ENCODE peak calls at places on chromosomes 2 and 18, in six cellular contexts. One of them, this sample, is unnamed.

GRCh38 chr18:3177902-3178687 is 41.7 kb downstream of the MYOM1 start:
- DNase-seq in neural crest cell: no peak
- DNase-seq in WERI-Rb-1: no peak
- DNase-seq in fibroblast of lung: peak
- DNase-seq in fibroblast of mammary gland: no peak
- DNase-seq in cardiac muscle cell: peak
- DNase-seq in this sample: peak

GRCh38 chr2:48145845-48146452 is 239.7 kb upstream of the FBXO11 start:
- DNase-seq in fibroblast of lung: peak
- DNase-seq in WERI-Rb-1: no peak
- DNase-seq in fibroblast of mammary gland: no peak
- DNase-seq in cardiac muscle cell: peak
- DNase-seq in neural crest cell: no peak
- DNase-seq in this sample: no peak

GRCh38 chr2:98487806-98488189 is 43.1 kb downstream of the INPP4A start:
- DNase-seq in WERI-Rb-1: peak
- DNase-seq in cardiac muscle cell: peak
- DNase-seq in fibroblast of mammary gland: peak
- DNase-seq in neural crest cell: no peak
- DNase-seq in fibroblast of lung: peak
- DNase-seq in this sample: peak

GRCh38 chr2:100071350-100072043 is 70.9 kb downstream of the AFF3 start:
- DNase-seq in WERI-Rb-1: no peak
- DNase-seq in fibroblast of lung: no peak
- DNase-seq in neural crest cell: no peak
- DNase-seq in fibroblast of mammary gland: no peak
- DNase-seq in cardiac muscle cell: no peak
- DNase-seq in this sample: no peak

GRCh38 chr2:88671786-88672427 is 19.6 kb upstream of the RPIA start:
- DNase-seq in cardiac muscle cell: peak
- DNase-seq in fibroblast of mammary gland: peak
- DNase-seq in fibroblast of lung: peak
- DNase-seq in neural crest cell: peak
- DNase-seq in WERI-Rb-1: peak
- DNase-seq in this sample: peak

GRCh38 chr18:8816805-8817204 is 111.4 kb downstream of the MTCL1 start:
- DNase-seq in fibroblast of mammary gland: peak
- DNase-seq in WERI-Rb-1: no peak
- DNase-seq in cardiac muscle cell: peak
- DNase-seq in neural crest cell: no peak
- DNase-seq in fibroblast of lung: peak
- DNase-seq in this sample: no peak

GRCh38 chr2:173898178-173898668 is 67.0 kb downstream of the SP3 start:
- DNase-seq in fibroblast of mammary gland: no peak
- DNase-seq in fibroblast of lung: peak
- DNase-seq in WERI-Rb-1: no peak
- DNase-seq in cardiac muscle cell: no peak
- DNase-seq in neural crest cell: no peak
- DNase-seq in this sample: peak

GRCh38 chr2:102235491-102235890 is 48.7 kb downstream of the IL1RL2 start:
- DNase-seq in neural crest cell: no peak
- DNase-seq in fibroblast of mammary gland: peak
- DNase-seq in WERI-Rb-1: no peak
- DNase-seq in fibroblast of lung: no peak
- DNase-seq in cardiac muscle cell: peak
- DNase-seq in this sample: no peak

GRCh38 chr18:78518805-78519204 is 460.8 kb upstream of the SALL3 start:
- DNase-seq in fibroblast of lung: no peak
- DNase-seq in fibroblast of mammary gland: no peak
- DNase-seq in WERI-Rb-1: peak
- DNase-seq in neural crest cell: no peak
- DNase-seq in cardiac muscle cell: no peak
- DNase-seq in this sample: no peak

This sample was measured in GM12864.